ENCODE peak calls at places on chromosomes 3 and 15, in five cellular contexts. H is sciatic nerve; C is Ammon's horn; J is epithelial cell of proximal tubule; F is CD8-positive, alpha-beta T cell. O is an unnamed sample.

GRCh38 chr15:83174891-83175290 is 32.7 kb downstream of the HDGFL3 start:
- DNase-seq in F (no peak), J (no peak), C (no peak), H (no peak), O (no peak)

GRCh38 chr3:115982121-115982520 is 358.8 kb downstream of the GAP43 start:
- DNase-seq in J (no peak), F (no peak), C (no peak), H (no peak), O (no peak)

GRCh38 chr3:166425900-166426611 is 588.8 kb upstream of the BCHE start:
- DNase-seq in H (no peak), C (no peak), J (no peak), F (no peak), O (no peak)

GRCh38 chr15:75200765-75201608 is 695 bp upstream of the C15orf39 start:
- DNase-seq in F (peak), C (no peak), J (no peak), H (no peak), O (peak)

GRCh38 chr3:53733433-53733832 is 112.8 kb downstream of the CHDH start:
- DNase-seq in H (no peak), J (no peak), F (no peak), C (no peak), O (no peak)

GRCh38 chr3:72798552-72799195 is 49.6 kb downstream of the SHQ1 start:
- DNase-seq in F (no peak), C (no peak), H (no peak), J (no peak), O (no peak)

GRCh38 chr3:195803309-195803908 is 8.3 kb downstream of the MUC4 start:
- DNase-seq in C (no peak), F (no peak), J (no peak), H (no peak), O (no peak)

GRCh38 chr15:58518626-58519025 is 86.8 kb downstream of the LIPC start:
- DNase-seq in F (no peak), H (no peak), J (no peak), C (no peak), O (no peak)

GRCh38 chr3:46488735-46489361 is 8.9 kb upstream of the RTP3 start:
- DNase-seq in C (peak), H (peak), F (peak), J (peak), O (peak)

GRCh38 chr3:18900994-18901393 is 247.3 kb upstream of the KCNH8 start:
- DNase-seq in J (no peak), C (no peak), H (peak), F (no peak), O (peak)

GRCh38 chr3:41893977-41894376 is 67.9 kb downstream of the ULK4 start:
- DNase-seq in H (no peak), C (peak), J (no peak), F (no peak), O (peak)

GRCh38 chr3:86801921-86802320 is 189.0 kb downstream of the VGLL3 start:
- DNase-seq in F (no peak), C (no peak), H (no peak), J (no peak), O (no peak)